ENCODE peak calls at places on chromosomes 3 and 15, in four cellular contexts. One of them, this sample, is unnamed.

GRCh38 chr15:64740361-64741170 is 34.8 kb downstream of the RBPMS2 start:
- DNase-seq in BJ: no peak
- DNase-seq in WTC11: no peak
- DNase-seq in pancreas: no peak
- DNase-seq in this sample: no peak

GRCh38 chr15:48358229-48358641 is 27.0 kb downstream of the DUT start:
- DNase-seq in BJ: no peak
- DNase-seq in WTC11: no peak
- DNase-seq in pancreas: no peak
- DNase-seq in this sample: no peak

GRCh38 chr3:116028157-116028556 is 404.8 kb downstream of the GAP43 start:
- DNase-seq in BJ: no peak
- DNase-seq in WTC11: no peak
- DNase-seq in pancreas: no peak
- DNase-seq in this sample: no peak

GRCh38 chr15:63072023-63072650 is 29.6 kb downstream of the TPM1 start:
- DNase-seq in BJ: no peak
- DNase-seq in WTC11: no peak
- DNase-seq in pancreas: no peak
- DNase-seq in this sample: no peak

GRCh38 chr3:114365268-114365667 is 71.4 kb downstream of the TIGIT start:
- DNase-seq in BJ: no peak
- DNase-seq in WTC11: no peak
- DNase-seq in pancreas: no peak
- DNase-seq in this sample: no peak

GRCh38 chr15:40282870-40283614 is at the start of gene ANKRD63:
- DNase-seq in BJ: no peak
- DNase-seq in WTC11: no peak
- DNase-seq in pancreas: peak
- DNase-seq in this sample: no peak

GRCh38 chr3:48595526-48596121 is 495 bp upstream of the COL7A1 start:
- DNase-seq in BJ: peak
- DNase-seq in WTC11: peak
- DNase-seq in pancreas: no peak
- DNase-seq in this sample: no peak

GRCh38 chr15:34621675-34622074 is 38.2 kb upstream of the GOLGA8B start:
- DNase-seq in BJ: no peak
- DNase-seq in WTC11: no peak
- DNase-seq in pancreas: no peak
- DNase-seq in this sample: no peak

GRCh38 chr3:97138914-97139541 is 324.6 kb downstream of the EPHA6 start:
- DNase-seq in BJ: no peak
- DNase-seq in WTC11: peak
- DNase-seq in pancreas: no peak
- DNase-seq in this sample: no peak

GRCh38 chr3:5304789-5305680 is 117.5 kb downstream of the EDEM1 start:
- DNase-seq in BJ: no peak
- DNase-seq in WTC11: peak
- DNase-seq in pancreas: no peak
- DNase-seq in this sample: no peak

GRCh38 chr3:177438596-177439220 is 241.4 kb upstream of the TBL1XR1 start:
- DNase-seq in BJ: no peak
- DNase-seq in WTC11: no peak
- DNase-seq in pancreas: no peak
- DNase-seq in this sample: no peak

GRCh38 chr3:177439729-177440269 is 242.5 kb upstream of the TBL1XR1 start:
- DNase-seq in BJ: no peak
- DNase-seq in WTC11: no peak
- DNase-seq in pancreas: no peak
- DNase-seq in this sample: no peak

GRCh38 chr3:177441813-177442646 is 244.7 kb upstream of the TBL1XR1 start:
- DNase-seq in BJ: no peak
- DNase-seq in WTC11: no peak
- DNase-seq in pancreas: no peak
- DNase-seq in this sample: no peak

GRCh38 chr3:177441281-177441812 is 244.1 kb upstream of the TBL1XR1 start:
- DNase-seq in BJ: no peak
- DNase-seq in WTC11: no peak
- DNase-seq in pancreas: no peak
- DNase-seq in this sample: no peak

DNA sequence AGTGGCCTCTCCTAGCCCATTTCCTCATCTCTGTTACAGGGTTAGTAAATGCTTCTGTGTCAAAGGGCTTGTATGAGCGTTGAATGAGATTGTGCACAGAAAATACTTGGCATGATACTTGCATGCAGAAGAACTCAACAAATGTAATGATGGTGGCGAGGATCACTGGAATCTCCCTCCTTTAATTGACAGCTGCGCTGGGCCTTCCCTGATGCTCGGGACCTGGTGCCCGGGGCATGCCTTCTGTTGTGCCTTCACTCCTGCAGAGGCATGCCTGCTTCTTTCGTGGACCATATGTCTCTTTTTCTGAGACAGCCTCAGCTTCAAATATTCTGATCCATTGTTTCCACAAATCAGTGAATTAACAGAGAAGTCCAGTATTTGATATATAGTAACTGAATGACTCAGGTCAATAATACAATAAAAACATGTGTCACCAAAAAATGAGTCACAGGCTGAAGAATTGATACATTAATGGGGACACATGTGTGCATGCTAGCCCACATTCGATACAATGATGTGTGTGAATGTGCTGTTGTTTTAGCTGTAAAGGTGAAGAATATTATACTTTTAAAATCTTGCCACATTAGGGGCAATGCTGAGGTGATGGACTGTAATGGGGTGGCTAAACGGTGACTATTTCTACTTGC is 243.3 kb upstream of the TBL1XR1 start:
- DNase-seq in BJ: no peak
- DNase-seq in WTC11: no peak
- DNase-seq in pancreas: no peak
- DNase-seq in this sample: no peak
- TF ChIP-seq CTCF in BJ: no peak
- TF ChIP-seq CTCF in WTC11: no peak
- TF ChIP-seq CTCF in pancreas: no peak
- TF ChIP-seq CTCF in this sample: no peak

GRCh38 chr3:12557472-12558105 is 702 bp downstream of the MKRN2 start:
- DNase-seq in BJ: no peak
- DNase-seq in WTC11: no peak
- DNase-seq in pancreas: no peak
- DNase-seq in this sample: no peak
- TF ChIP-seq CTCF in BJ: no peak
- TF ChIP-seq CTCF in WTC11: no peak
- TF ChIP-seq CTCF in pancreas: no peak
- TF ChIP-seq CTCF in this sample: no peak

GRCh38 chr3:195260286-195260905 is 10.6 kb downstream of the XXYLT1 start:
- DNase-seq in BJ: no peak
- DNase-seq in WTC11: peak
- DNase-seq in pancreas: no peak
- DNase-seq in this sample: no peak
- TF ChIP-seq CTCF in BJ: peak
- TF ChIP-seq CTCF in WTC11: no peak
- TF ChIP-seq CTCF in pancreas: no peak
- TF ChIP-seq CTCF in this sample: peak

GRCh38 chr3:148991219-148992026 is at the start of gene GYG1:
- DNase-seq in BJ: peak
- DNase-seq in WTC11: peak
- DNase-seq in pancreas: peak
- DNase-seq in this sample: peak
- TF ChIP-seq CTCF in BJ: peak
- TF ChIP-seq CTCF in WTC11: no peak
- TF ChIP-seq CTCF in pancreas: no peak
- TF ChIP-seq CTCF in this sample: no peak

GRCh38 chr15:91243806-91244205 is 143.7 kb downstream of the SV2B start:
- DNase-seq in BJ: no peak
- DNase-seq in WTC11: no peak
- DNase-seq in pancreas: no peak
- DNase-seq in this sample: no peak

GRCh38 chr15:91235376-91235775 is 135.3 kb downstream of the SV2B start:
- DNase-seq in BJ: no peak
- DNase-seq in WTC11: no peak
- DNase-seq in pancreas: no peak
- DNase-seq in this sample: no peak

GRCh38 chr15:91237493-91237892 is 137.4 kb downstream of the SV2B start:
- DNase-seq in BJ: no peak
- DNase-seq in WTC11: no peak
- DNase-seq in pancreas: no peak
- DNase-seq in this sample: no peak

GRCh38 chr15:91234759-91235158 is 134.7 kb downstream of the SV2B start:
- DNase-seq in BJ: no peak
- DNase-seq in WTC11: no peak
- DNase-seq in pancreas: no peak
- DNase-seq in this sample: no peak

DNA sequence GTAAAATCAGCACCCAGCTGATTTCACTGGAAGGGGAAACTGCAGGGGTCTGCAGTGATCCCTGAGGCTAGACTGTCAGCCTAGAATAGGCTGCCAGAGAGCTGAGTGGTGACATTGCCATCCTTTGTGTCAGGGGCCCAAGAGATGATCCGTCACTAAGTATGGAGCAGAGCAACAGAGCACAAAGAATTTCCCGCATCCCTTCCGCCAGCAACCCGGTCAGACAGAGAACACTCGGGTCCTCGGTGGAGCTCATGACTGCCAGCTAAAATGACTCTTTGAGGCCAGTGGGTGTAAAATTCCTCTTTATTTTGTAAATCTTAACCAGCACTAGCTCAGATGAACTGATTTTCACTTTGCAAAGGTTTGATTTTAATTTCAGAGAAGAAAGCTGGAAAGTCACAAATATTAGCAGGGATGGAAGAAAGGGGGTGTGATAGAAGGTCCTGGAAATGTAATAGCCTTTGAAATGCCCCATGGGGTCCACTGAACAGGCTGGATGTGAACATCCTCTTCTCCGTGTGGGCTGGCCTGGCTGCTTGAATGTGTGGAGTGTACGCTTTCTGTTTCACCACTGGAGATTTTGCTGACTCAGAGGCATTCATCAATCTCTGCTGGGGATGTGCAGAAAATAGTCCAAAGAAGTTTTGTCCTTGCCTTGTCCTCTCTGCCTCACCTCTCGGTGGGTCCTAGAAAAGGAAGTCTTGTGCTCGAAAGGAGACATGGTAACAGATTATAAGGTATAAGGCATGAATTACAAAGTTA is 138.8 kb downstream of the SV2B start:
- DNase-seq in BJ: no peak
- DNase-seq in WTC11: no peak
- DNase-seq in pancreas: no peak
- DNase-seq in this sample: no peak
- TF ChIP-seq CTCF in BJ: no peak
- TF ChIP-seq CTCF in WTC11: no peak
- TF ChIP-seq CTCF in pancreas: no peak
- TF ChIP-seq CTCF in this sample: no peak

DNA sequence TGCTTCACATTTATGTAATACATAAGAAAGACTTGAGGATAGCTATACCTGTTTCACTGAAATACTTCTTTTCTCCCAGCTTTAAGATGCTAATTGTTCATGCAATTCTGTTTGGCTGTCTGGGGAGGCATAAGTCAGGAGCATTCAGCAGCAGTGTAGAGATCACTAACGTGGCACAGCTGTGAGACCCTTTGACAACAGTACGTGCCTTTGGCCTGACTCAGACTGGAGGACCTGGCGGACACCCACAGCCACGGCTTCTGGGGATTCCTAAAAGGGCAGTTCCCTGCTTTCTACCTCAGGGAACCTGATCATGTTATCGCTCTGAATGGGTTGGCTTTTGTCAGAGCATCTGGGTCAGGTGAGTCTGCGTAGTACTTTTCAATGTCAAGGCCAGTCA is 295.0 kb upstream of the ICE2 start:
- DNase-seq in BJ: no peak
- DNase-seq in WTC11: no peak
- DNase-seq in pancreas: no peak
- DNase-seq in this sample: no peak
- TF ChIP-seq CTCF in BJ: no peak
- TF ChIP-seq CTCF in WTC11: no peak
- TF ChIP-seq CTCF in pancreas: no peak
- TF ChIP-seq CTCF in this sample: no peak

GRCh38 chr3:15470261-15470660 is 42.9 kb downstream of the EAF1 start:
- DNase-seq in BJ: no peak
- DNase-seq in WTC11: peak
- DNase-seq in pancreas: no peak
- DNase-seq in this sample: no peak
- TF ChIP-seq CTCF in BJ: no peak
- TF ChIP-seq CTCF in WTC11: no peak
- TF ChIP-seq CTCF in pancreas: no peak
- TF ChIP-seq CTCF in this sample: no peak

This sample was measured in mesothelial cell of epicardium.